ENCODE peak calls at places on chromosome 14, in six cellular contexts. Z is HCT116, B is H1, L is SK-N-SH, S is HepG2, C is GM12878. R is an unnamed sample.
A peak's percentile ranks its signal among the peaks of the same experiment; 100 is the strongest.

GRCh38 chr14:65042731-65043372 is 56.2 kb downstream of the FNTB start:
- DNase-seq in Z (no peak), B (no peak), L (no peak), S (no peak), C (peak; percentile 8), R (no peak)

GRCh38 chr14:87628129-87628528 is 364.9 kb downstream of the GALC start:
- DNase-seq in Z (no peak), B (no peak), L (no peak), S (peak; percentile 1), C (no peak), R (no peak)

GRCh38 chr14:69324341-69324931 is 64.5 kb downstream of the GALNT16 start:
- DNase-seq in Z (no peak), B (no peak), L (no peak), S (no peak), C (no peak), R (no peak)

GRCh38 chr14:50521912-50522341 is 10.4 kb downstream of the MAP4K5 start:
- DNase-seq in Z (no peak), B (no peak), L (no peak), S (peak; percentile 70), C (no peak), R (no peak)

GRCh38 chr14:90871605-90872233 is 55.5 kb upstream of the TTC7B start:
- DNase-seq in Z (no peak), B (no peak), L (no peak), S (no peak), C (no peak), R (no peak)

GRCh38 chr14:90645842-90646443 is 170.3 kb downstream of the TTC7B start:
- DNase-seq in Z (peak; percentile 55), B (peak; percentile 68), L (no peak), S (peak; percentile 32), C (no peak), R (peak; percentile 29)

GRCh38 chr14:58944957-58945356 is 243.5 kb upstream of the DAAM1 start:
- DNase-seq in Z (no peak), B (no peak), L (no peak), S (no peak), C (no peak), R (no peak)

GRCh38 chr14:94466706-94467370 is 9.2 kb downstream of the SERPINA9 start:
- DNase-seq in Z (no peak), B (no peak), L (no peak), S (no peak), C (no peak), R (no peak)

GRCh38 chr14:94355191-94355794 is 32.2 kb upstream of the SERPINA6 start:
- DNase-seq in Z (no peak), B (peak; percentile 56), L (no peak), S (peak; percentile 85), C (no peak), R (no peak)

GRCh38 chr14:105494606-105494929 is 3.5 kb downstream of the TEDC1 start:
- DNase-seq in Z (no peak), B (no peak), L (no peak), S (no peak), C (no peak), R (no peak)

GRCh38 chr14:90986510-90986909 is 73.9 kb downstream of the RPS6KA5 start:
- DNase-seq in Z (no peak), B (no peak), L (no peak), S (no peak), C (no peak), R (no peak)

GRCh38 chr14:50762931-50763300 is 68.0 kb downstream of the NIN start:
- DNase-seq in Z (no peak), B (no peak), L (no peak), S (no peak), C (no peak), R (no peak)

GRCh38 chr14:94532462-94532861 is 23.2 kb upstream of the SERPINA12 start:
- DNase-seq in Z (no peak), B (no peak), L (no peak), S (no peak), C (peak; percentile 37), R (no peak)

GRCh38 chr14:22554706-22555572 is 34.1 kb downstream of the DAD1 start:
- DNase-seq in Z (no peak), B (no peak), L (no peak), S (no peak), C (no peak), R (no peak)

GRCh38 chr14:35197015-35197414 is 74.7 kb downstream of the PRORP start:
- DNase-seq in Z (peak; percentile 62), B (no peak), L (no peak), S (no peak), C (no peak), R (no peak)

GRCh38 chr14:78863143-78863542 is 693.0 kb downstream of the NRXN3 start:
- DNase-seq in Z (no peak), B (no peak), L (no peak), S (peak; percentile 4), C (no peak), R (peak; percentile 55)

GRCh38 chr14:24224618-24225071 is 7.5 kb downstream of the NEDD8 start:
- DNase-seq in Z (no peak), B (no peak), L (no peak), S (no peak), C (no peak), R (no peak)

GRCh38 chr14:75634848-75635247 is 25.8 kb downstream of the ERG28 start:
- DNase-seq in Z (peak; percentile 18), B (no peak), L (no peak), S (no peak), C (no peak), R (peak; percentile 87)

GRCh38 chr14:62682208-62682607 is 363.1 kb downstream of the KCNH5 start:
- DNase-seq in Z (no peak), B (no peak), L (no peak), S (no peak), C (no peak), R (no peak)

GRCh38 chr14:99726538-99727095 is 42.5 kb downstream of the CYP46A1 start:
- DNase-seq in Z (no peak), B (no peak), L (no peak), S (no peak), C (no peak), R (no peak)

DNA sequence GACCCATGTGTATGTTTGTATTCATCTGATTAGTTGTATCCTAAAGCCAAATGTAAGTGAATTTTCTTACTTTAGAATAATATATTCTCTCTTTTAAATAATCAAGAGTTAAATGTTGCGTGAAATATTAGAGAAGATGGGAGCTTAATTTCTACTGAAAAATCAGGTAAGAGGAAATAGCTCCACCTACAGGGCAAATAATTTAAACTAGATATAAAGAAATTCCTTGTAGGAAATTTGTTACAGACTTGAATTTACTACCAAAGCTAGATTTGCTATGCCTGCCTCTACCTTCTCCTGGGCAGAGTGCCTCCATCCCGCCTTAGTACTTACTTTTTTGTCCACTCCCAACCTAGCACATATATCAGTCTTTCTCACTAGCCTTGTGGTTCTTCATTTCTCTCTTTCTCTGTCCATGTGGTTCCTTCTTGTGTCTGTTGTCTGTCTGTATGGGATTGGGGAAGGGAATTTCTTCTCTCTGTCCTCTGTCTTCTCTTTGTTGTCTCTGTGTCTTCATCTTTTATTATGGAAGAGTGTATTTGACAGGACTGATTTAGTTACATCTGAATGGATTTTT is 44.7 kb downstream of the PALS1 start:
- DNase-seq in Z (peak; percentile 39), B (no peak), L (peak; percentile 29), S (peak; percentile 25), C (no peak), R (peak; percentile 54)
- TF ChIP-seq JUND in Z (no peak), B (no peak), L (no peak), S (no peak), C (no peak), R (no peak)

GRCh38 chr14:32329146-32329545 is at the start of gene AKAP6:
- DNase-seq in Z (no peak), B (no peak), L (peak; percentile 56), S (no peak), C (no peak), R (no peak)
- TF ChIP-seq JUND in Z (no peak), B (no peak), L (no peak), S (no peak), C (no peak), R (no peak)

GRCh38 chr14:41586237-41586636 is 20.4 kb upstream of the LRFN5 start:
- DNase-seq in Z (no peak), B (no peak), L (no peak), S (no peak), C (no peak), R (no peak)
- TF ChIP-seq JUND in Z (no peak), B (no peak), L (no peak), S (no peak), C (no peak), R (no peak)

GRCh38 chr14:33915682-33916081 is 35.2 kb downstream of the EGLN3 start:
- DNase-seq in Z (no peak), B (no peak), L (no peak), S (no peak), C (no peak), R (no peak)
- TF ChIP-seq JUND in Z (no peak), B (no peak), L (no peak), S (no peak), C (no peak), R (no peak)

DNA sequence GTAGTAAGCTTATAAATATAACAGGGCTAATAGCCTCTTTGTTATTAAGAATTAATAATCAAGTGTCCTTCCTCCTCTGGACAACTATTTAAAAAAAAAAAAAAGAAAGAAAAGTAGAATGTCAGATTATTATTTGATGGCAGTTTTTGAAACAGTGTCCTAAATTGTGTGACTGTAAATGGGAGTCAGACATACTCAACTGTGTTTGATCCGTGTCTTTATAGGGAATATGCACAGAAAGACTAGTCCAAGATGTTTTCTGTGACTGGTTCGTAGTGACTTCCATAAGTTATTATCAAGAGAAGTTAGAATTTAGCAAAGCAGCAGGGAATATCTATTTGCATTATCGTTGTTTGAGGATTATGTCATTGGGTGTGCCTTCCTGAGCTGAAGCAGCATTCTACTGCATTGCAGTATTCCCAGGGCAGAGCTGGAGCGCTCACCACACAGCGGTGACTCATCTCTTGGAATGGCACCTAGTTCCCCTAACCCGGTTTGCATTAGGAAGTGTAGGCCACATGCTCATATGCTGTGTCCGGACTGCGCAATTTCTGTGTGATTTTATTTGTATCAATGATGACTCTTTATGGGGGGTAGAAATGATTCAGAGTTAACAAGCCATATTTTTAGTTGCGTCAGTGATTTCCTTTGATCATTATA is 7.9 kb downstream of the DYNC1H1 start:
- DNase-seq in Z (peak; percentile 91), B (no peak), L (peak; percentile 37), S (peak; percentile 90), C (no peak), R (peak; percentile 63)
- TF ChIP-seq JUND in Z (peak; percentile 97), B (peak; percentile 63), L (peak; percentile 96), S (peak; percentile 92), C (no peak), R (peak; percentile 83)

R was measured in T47D.